ENCODE peak calls at places on chromosome 22, in four cellular contexts. I is thoracic aorta; X is neural crest cell; O is effector memory CD8-positive, alpha-beta T cell. V is an unnamed sample.
A peak's percentile ranks its signal among the peaks of the same experiment; 100 is the strongest.

GRCh38 chr22:32837142-32837541 is 35.6 kb downstream of the TIMP3 start:
- DNase-seq in X (no peak), I (no peak), O (no peak), V (no peak)

GRCh38 chr22:32796865-32797573 is 4.5 kb upstream of the TIMP3 start:
- DNase-seq in O (peak; percentile 11), I (peak; percentile 51), X (peak; percentile 70), V (peak; percentile 68)

GRCh38 chr22:23841292-23841691 is 2.5 kb upstream of the DERL3 start:
- DNase-seq in I (no peak), X (no peak), O (no peak), V (no peak)

GRCh38 chr22:41935015-41935908 is 8.7 kb upstream of the TNFRSF13C start:
- DNase-seq in O (no peak), I (no peak), X (no peak), V (no peak)

GRCh38 chr22:36097880-36098279 is 62.7 kb downstream of the APOL3 start:
- DNase-seq in I (no peak), X (no peak), O (no peak), V (no peak)

GRCh38 chr22:49084203-49084602 is 743.5 kb downstream of the BRD1 start:
- DNase-seq in I (no peak), X (no peak), O (no peak), V (peak; percentile 6)

GRCh38 chr22:25067851-25068421 is 115.4 kb downstream of the KIAA1671 start:
- DNase-seq in X (no peak), O (peak; percentile 84), I (peak; percentile 40), V (no peak)

GRCh38 chr22:23580586-23581251 is 629 bp upstream of the IGLL1 start:
- DNase-seq in X (no peak), I (no peak), O (no peak), V (no peak)

GRCh38 chr22:31248138-31248745 is 36.1 kb downstream of the LIMK2 start:
- DNase-seq in I (peak; percentile 41), O (peak; percentile 41), X (peak; percentile 61), V (peak; percentile 44)

GRCh38 chr22:33447733-33448132 is 389.6 kb upstream of the SYN3 start:
- DNase-seq in I (no peak), O (no peak), X (no peak), V (no peak)

GRCh38 chr22:50532824-50533344 is 3.1 kb upstream of the TYMP start:
- DNase-seq in I (no peak), X (no peak), O (no peak), V (no peak)

GRCh38 chr22:50739279-50739691 is 1.3 kb downstream of the ACR start:
- DNase-seq in I (no peak), X (no peak), O (no peak), V (no peak)

GRCh38 chr22:42673898-42674390 is 24.8 kb upstream of the CYB5R3 start:
- DNase-seq in O (no peak), X (no peak), I (no peak), V (no peak)

GRCh38 chr22:43859621-43860020 is 2.7 kb downstream of the SULT4A1 start:
- DNase-seq in O (no peak), I (no peak), X (no peak), V (no peak)

GRCh38 chr22:45460288-45461109 is 42.2 kb upstream of the FBLN1 start:
- DNase-seq in O (no peak), X (no peak), I (no peak), V (no peak)

GRCh38 chr22:43449205-43449830 is 37.5 kb downstream of the MPPED1 start:
- DNase-seq in I (no peak), O (no peak), X (no peak), V (no peak)

GRCh38 chr22:23913661-23914353 is 19.6 kb downstream of the MIF start:
- DNase-seq in X (peak; percentile 99), O (peak; percentile 97), I (peak; percentile 100), V (peak; percentile 94)

GRCh38 chr22:23223566-23224317 is 43.4 kb downstream of the BCR start:
- DNase-seq in O (no peak), X (no peak), I (no peak), V (peak; percentile 12)

V was measured in HT-29.